ENCODE peak calls at places on chromosomes 7 and 10, in four cellular contexts. T is cardiac muscle cell, G is heart right ventricle, Z is fibroblast of mammary gland. O is an unnamed sample.

GRCh38 chr7:79434098-79434497 is 19.4 kb downstream of the MAGI2 start:
- DNase-seq in T (no peak), G (no peak), Z (peak; percentile 87), O (no peak)

GRCh38 chr10:123995461-123996131 is 97.8 kb downstream of the CHST15 start:
- DNase-seq in T (peak; percentile 87), G (peak; percentile 38), Z (peak; percentile 87), O (peak; percentile 70)

GRCh38 chr7:120218702-120219101 is 54.3 kb upstream of the KCND2 start:
- DNase-seq in T (peak; percentile 58), G (no peak), Z (peak; percentile 73), O (no peak)

GRCh38 chr7:105585850-105586500 is 4.7 kb upstream of the EFCAB10 start:
- DNase-seq in T (no peak), G (no peak), Z (no peak), O (no peak)

GRCh38 chr7:42677751-42678231 is 234.1 kb downstream of the C7orf25 start:
- DNase-seq in T (peak; percentile 92), G (no peak), Z (peak; percentile 99), O (no peak)

GRCh38 chr7:127847641-127848040 is 183.6 kb downstream of the LRRC4 start:
- DNase-seq in T (no peak), G (no peak), Z (no peak), O (no peak)

GRCh38 chr10:104937528-104937927 is 296.4 kb downstream of the SORCS3 start:
- DNase-seq in T (no peak), G (no peak), Z (peak; percentile 74), O (peak; percentile 9)

GRCh38 chr7:66933469-66933868 is 12.4 kb downstream of the TMEM248 start:
- DNase-seq in T (no peak), G (no peak), Z (no peak), O (no peak)

GRCh38 chr10:114755537-114755936 is 66.0 kb upstream of the FHIP2A start:
- DNase-seq in T (no peak), G (no peak), Z (no peak), O (no peak)

GRCh38 chr7:94741179-94741578 is 85.2 kb upstream of the SGCE start:
- DNase-seq in T (peak; percentile 13), G (no peak), Z (peak; percentile 4), O (no peak)

GRCh38 chr10:13100349-13101294 is 659 bp downstream of the OPTN start:
- DNase-seq in T (peak; percentile 31), G (no peak), Z (peak; percentile 31), O (peak; percentile 26)

GRCh38 chr7:98228801-98229200 is 17.6 kb downstream of the BHLHA15 start:
- DNase-seq in T (no peak), G (no peak), Z (no peak), O (no peak)

GRCh38 chr7:26348987-26349809 is 57.5 kb downstream of the SNX10 start:
- DNase-seq in T (no peak), G (no peak), Z (peak; percentile 16), O (no peak)

GRCh38 chr7:11216276-11216675 is 242.6 kb downstream of the PHF14 start:
- DNase-seq in T (no peak), G (no peak), Z (no peak), O (no peak)

GRCh38 chr10:35611750-35612149 is 6.6 kb downstream of the GJD4 start:
- DNase-seq in T (no peak), G (no peak), Z (no peak), O (no peak)

GRCh38 chr10:12252882-12253546 is 57.0 kb downstream of the CDC123 start:
- DNase-seq in T (no peak), G (no peak), Z (peak; percentile 16), O (peak; percentile 34)

GRCh38 chr7:1694981-1695511 is 25.0 kb downstream of the ELFN1 start:
- DNase-seq in T (no peak), G (no peak), Z (no peak), O (no peak)

GRCh38 chr7:55148571-55148970 is 129.8 kb downstream of the EGFR start:
- DNase-seq in T (no peak), G (no peak), Z (no peak), O (no peak)

GRCh38 chr7:136528329-136528728 is 340.1 kb upstream of the CHRM2 start:
- DNase-seq in T (peak; percentile 38), G (no peak), Z (peak; percentile 20), O (no peak)

GRCh38 chr10:80259405-80259871 is 30.0 kb downstream of the MAT1A start:
- DNase-seq in T (peak; percentile 28), G (no peak), Z (peak; percentile 15), O (no peak)

GRCh38 chr7:157423348-157423747 is 86.5 kb downstream of the DNAJB6 start:
- DNase-seq in T (peak; percentile 48), G (no peak), Z (no peak), O (no peak)

GRCh38 chr10:121734517-121735137 is 136.4 kb upstream of the FGFR2 start:
- DNase-seq in T (peak; percentile 32), G (no peak), Z (peak; percentile 17), O (no peak)

GRCh38 chr10:18216482-18216881 is 76.3 kb downstream of the CACNB2 start:
- DNase-seq in T (peak; percentile 53), G (no peak), Z (peak; percentile 65), O (no peak)
- TF ChIP-seq CTCF in T (peak; percentile 59), G (peak; percentile 61), Z (peak; percentile 71), O (no peak)

DNA sequence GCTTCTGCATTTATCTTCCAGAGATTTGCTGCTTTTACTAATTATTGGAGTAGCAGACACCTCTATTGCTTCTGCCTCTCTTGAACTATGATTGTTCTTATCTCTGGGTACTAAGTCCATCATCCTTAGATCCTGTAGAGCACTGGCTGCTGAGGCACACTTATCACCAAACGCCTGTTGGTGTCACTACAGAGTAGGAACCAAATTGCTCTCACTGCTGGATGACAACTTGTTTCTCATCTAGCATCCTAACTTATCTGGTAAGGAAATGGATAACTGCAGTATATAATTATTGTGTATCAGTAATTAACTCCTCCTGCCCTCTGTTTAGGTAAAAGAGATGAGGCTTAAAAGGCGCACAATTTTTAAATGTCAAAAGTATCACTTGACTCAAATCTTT is 1059.4 kb downstream of the NRG3 start:
- DNase-seq in T (peak; percentile 10), G (no peak), Z (no peak), O (no peak)
- TF ChIP-seq CTCF in T (no peak), G (peak; percentile 10), Z (no peak), O (no peak)

GRCh38 chr7:36244429-36244828 is 91.4 kb downstream of the EEPD1 start:
- DNase-seq in T (no peak), G (no peak), Z (no peak), O (no peak)

GRCh38 chr7:36245900-36246299 is 92.8 kb downstream of the EEPD1 start:
- DNase-seq in T (no peak), G (no peak), Z (no peak), O (no peak)

GRCh38 chr7:36253699-36254098 is 100.6 kb downstream of the EEPD1 start:
- DNase-seq in T (no peak), G (no peak), Z (no peak), O (no peak)

GRCh38 chr7:36249091-36249490 is 96.0 kb downstream of the EEPD1 start:
- DNase-seq in T (no peak), G (no peak), Z (no peak), O (no peak)
- TF ChIP-seq CTCF in T (no peak), G (no peak), Z (no peak), O (no peak)

GRCh38 chr10:31075434-31075833 is 43.8 kb upstream of the ZNF438 start:
- DNase-seq in T (peak; percentile 59), G (no peak), Z (peak; percentile 95), O (peak; percentile 43)
- TF ChIP-seq CTCF in T (no peak), G (no peak), Z (no peak), O (no peak)

GRCh38 chr10:8180756-8181155 is 126.3 kb downstream of the GATA3 start:
- DNase-seq in T (no peak), G (no peak), Z (no peak), O (no peak)
- TF ChIP-seq CTCF in T (no peak), G (no peak), Z (no peak), O (no peak)

DNA sequence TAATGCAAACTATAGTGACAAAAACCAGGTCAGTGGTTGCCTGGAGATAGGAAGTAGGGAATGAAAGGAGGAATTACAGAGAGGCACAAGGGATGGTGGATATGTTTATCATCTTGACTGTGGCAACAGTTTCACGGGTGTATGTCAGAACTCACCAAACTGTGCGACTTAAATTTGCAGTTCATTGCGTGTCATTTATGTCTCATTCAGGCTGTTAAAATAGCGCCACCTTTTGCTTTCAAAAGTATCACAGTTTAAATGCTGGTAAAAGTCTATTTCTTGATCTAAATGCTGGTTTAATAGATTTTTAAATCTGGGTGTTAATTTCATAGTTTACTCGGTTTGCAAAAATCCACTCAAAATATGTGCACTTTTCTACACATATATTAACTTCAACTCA is 51.0 kb downstream of the PTTG1IP2 start:
- DNase-seq in T (peak; percentile 19), G (no peak), Z (peak; percentile 21), O (no peak)
- TF ChIP-seq CTCF in T (peak; percentile 44), G (peak; percentile 12), Z (peak; percentile 46), O (no peak)

GRCh38 chr10:126749030-126749655 is 78.7 kb upstream of the C10orf90 start:
- DNase-seq in T (peak; percentile 86), G (peak; percentile 56), Z (peak; percentile 87), O (peak; percentile 76)
- TF ChIP-seq CTCF in T (peak; percentile 79), G (peak; percentile 76), Z (peak; percentile 92), O (no peak)

DNA sequence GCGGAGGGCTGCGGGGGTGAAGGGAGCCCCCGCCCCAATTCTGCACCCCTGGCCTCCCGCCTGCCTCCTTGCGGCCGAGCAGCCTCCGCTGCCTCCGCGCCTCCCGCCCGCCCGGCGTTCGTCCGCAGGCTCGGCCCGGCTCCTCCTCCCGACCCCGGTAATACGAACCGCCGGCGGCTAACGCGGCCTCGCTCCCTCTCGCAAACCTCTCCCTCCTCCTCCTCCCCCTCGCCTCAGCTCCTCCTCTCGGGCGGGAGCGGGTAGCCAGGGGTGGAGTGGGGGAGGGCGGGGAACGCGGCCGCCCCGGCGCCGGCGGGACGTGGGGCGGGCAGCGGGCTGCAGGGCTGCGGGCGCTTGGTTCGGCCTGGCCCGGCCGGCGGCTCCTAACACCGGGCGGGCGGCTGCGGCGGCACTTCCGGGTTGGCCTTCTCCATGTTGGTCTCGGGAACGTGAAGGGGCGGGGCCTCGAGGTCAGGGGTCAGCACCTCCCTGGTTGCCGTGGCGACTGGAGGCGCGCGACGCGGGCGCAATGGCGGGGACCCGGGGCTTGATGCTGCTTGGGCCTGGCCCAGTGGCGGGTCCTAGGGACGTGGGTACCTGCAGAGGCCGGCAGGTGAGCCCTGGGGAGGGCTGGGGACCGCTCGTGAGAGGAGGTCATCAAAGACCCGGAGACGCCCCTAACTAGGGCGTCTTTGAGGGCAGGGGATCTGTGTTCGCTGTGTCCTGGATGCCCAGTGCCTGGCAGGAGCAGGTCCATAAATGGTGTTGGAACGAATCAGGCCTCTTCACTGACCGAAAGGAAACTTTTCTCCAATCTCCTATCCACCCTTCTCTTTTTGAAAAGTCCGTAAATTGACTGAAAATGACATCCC is at the start of gene RAB11FIP2:
- DNase-seq in T (peak; percentile 96), G (peak; percentile 96), Z (peak; percentile 85), O (peak; percentile 91)
- TF ChIP-seq CTCF in T (peak; percentile 32), G (peak; percentile 33), Z (no peak), O (no peak)

GRCh38 chr7:48667434-48667833 is 256.9 kb upstream of the CDC14C start:
- DNase-seq in T (no peak), G (no peak), Z (no peak), O (no peak)

GRCh38 chr7:48660482-48660881 is 263.9 kb upstream of the CDC14C start:
- DNase-seq in T (no peak), G (no peak), Z (no peak), O (no peak)

GRCh38 chr7:48664241-48664640 is 260.1 kb upstream of the CDC14C start:
- DNase-seq in T (no peak), G (no peak), Z (no peak), O (no peak)

GRCh38 chr7:48665361-48666135 is 258.8 kb upstream of the CDC14C start:
- DNase-seq in T (no peak), G (no peak), Z (no peak), O (no peak)
- TF ChIP-seq CTCF in T (no peak), G (no peak), Z (no peak), O (no peak)

O was measured in Calu3.